ENCODE peak calls at places on chromosomes 12 and 14, in eight cellular contexts. K is PC-3, O is endodermal cell, Z is H7, P is kidney, S is aorta, G is lung, I is heart left ventricle. Y is an unnamed sample.

GRCh38 chr12:7439579-7440505 is 4.1 kb downstream of the CD163L1 start:
- DNase-seq in P (peak; percentile 71), Z (peak; percentile 83), O (peak; percentile 96), S (peak; percentile 75), K (no peak), I (peak; percentile 29), G (peak; percentile 51), Y (no peak)

GRCh38 chr12:130162267-130162666 is at the start of gene FZD10:
- DNase-seq in S (peak; percentile 83), I (no peak), P (peak; percentile 83), O (peak; percentile 95), K (no peak), G (no peak), Z (peak; percentile 96), Y (no peak)

GRCh38 chr14:35046751-35047536 is 872 bp downstream of the FAM177A1 start:
- DNase-seq in I (no peak), O (no peak), S (peak; percentile 75), P (no peak), G (peak; percentile 59), K (peak; percentile 35), Z (no peak), Y (no peak)

GRCh38 chr12:117803013-117803412 is 165.8 kb downstream of the KSR2 start:
- DNase-seq in Z (no peak), K (no peak), G (no peak), O (no peak), I (no peak), P (no peak), S (no peak), Y (no peak)

GRCh38 chr12:25553083-25553482 is at the start of gene LMNTD1:
- DNase-seq in I (no peak), G (no peak), P (no peak), O (no peak), K (peak; percentile 9), Z (no peak), S (no peak), Y (no peak)

GRCh38 chr12:83700858-83701257 is 1014.2 kb downstream of the TMTC2 start:
- DNase-seq in K (peak; percentile 74), S (no peak), G (no peak), O (no peak), P (no peak), Z (no peak), I (no peak), Y (no peak)

GRCh38 chr12:112191840-112192321 is 66.5 kb downstream of the TRAFD1 start:
- DNase-seq in I (no peak), P (no peak), G (no peak), K (no peak), O (no peak), Z (no peak), S (peak; percentile 26), Y (no peak)

GRCh38 chr12:59736786-59737185 is 141.0 kb downstream of the SLC16A7 start:
- DNase-seq in S (no peak), O (peak; percentile 61), G (no peak), Z (no peak), I (no peak), K (peak; percentile 81), P (no peak), Y (no peak)

GRCh38 chr14:73759183-73759713 is 45.1 kb upstream of the PNMA1 start:
- DNase-seq in Z (peak; percentile 80), S (peak; percentile 91), P (peak; percentile 92), G (peak; percentile 61), O (peak; percentile 63), K (peak; percentile 56), I (peak; percentile 91), Y (peak; percentile 64)

GRCh38 chr14:26960049-26960688 is 362.3 kb upstream of the NOVA1 start:
- DNase-seq in I (no peak), G (no peak), K (no peak), O (peak; percentile 48), S (no peak), Z (no peak), P (no peak), Y (no peak)

GRCh38 chr12:91577586-91578539 is 395.2 kb upstream of the DCN start:
- DNase-seq in K (peak; percentile 66), I (no peak), P (no peak), O (no peak), G (no peak), S (no peak), Z (peak; percentile 7), Y (no peak)
- H3K4me3 ChIP-seq in K (peak overlapping the region; percentile 66), I (peak overlapping the region; percentile 26), P (peak overlapping the region; percentile 42), O (no peak overlapping the region), G (no peak overlapping the region), S (no peak overlapping the region), Z (no peak overlapping the region), Y (peak overlapping the region; percentile 35)

GRCh38 chr14:39087493-39087892 is 15.5 kb downstream of the SEC23A start:
- DNase-seq in I (no peak), S (no peak), K (no peak), O (no peak), G (no peak), Z (no peak), P (no peak), Y (no peak)

GRCh38 chr14:39085933-39086332 is 17.1 kb downstream of the SEC23A start:
- DNase-seq in K (no peak), O (no peak), Z (no peak), S (no peak), G (no peak), P (no peak), I (no peak), Y (no peak)

GRCh38 chr14:39091716-39092115 is 11.3 kb downstream of the SEC23A start:
- DNase-seq in K (no peak), I (no peak), G (no peak), P (no peak), O (no peak), S (no peak), Z (no peak), Y (no peak)

GRCh38 chr14:39094515-39094914 is 8.5 kb downstream of the SEC23A start:
- DNase-seq in Z (no peak), K (no peak), O (no peak), I (no peak), P (no peak), S (no peak), G (no peak), Y (no peak)

DNA sequence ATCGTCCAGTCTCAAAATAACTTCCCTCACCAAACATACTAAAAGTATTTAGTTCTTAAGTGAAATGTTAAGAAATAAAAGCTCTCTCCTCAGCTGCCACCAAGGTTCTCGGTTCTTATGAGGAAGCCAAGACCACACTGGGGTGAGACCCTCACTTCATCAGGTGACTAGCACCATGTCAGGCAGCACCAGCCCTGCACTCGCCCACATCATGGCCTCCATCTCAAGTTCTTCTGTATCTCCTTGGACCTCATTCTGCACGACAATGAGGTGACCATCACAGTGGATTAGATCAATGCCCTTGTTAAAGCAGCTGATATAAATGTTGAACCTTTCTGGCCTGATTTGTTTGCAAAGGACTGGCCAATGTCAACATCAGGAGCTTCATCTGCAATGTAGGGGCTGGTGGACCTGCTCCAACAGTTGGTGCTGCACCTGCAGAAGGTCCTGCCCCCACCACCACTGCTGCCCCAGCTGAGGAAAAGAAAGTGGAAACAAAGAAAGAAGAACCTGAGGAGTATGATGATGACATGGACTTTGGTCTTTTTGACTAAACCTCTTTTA is 12.4 kb downstream of the SEC23A start:
- DNase-seq in G (no peak), K (no peak), Z (no peak), O (no peak), P (no peak), I (no peak), S (no peak), Y (no peak)
- H3K36me3 ChIP-seq in G (peaks cover 18% of the 10 kb centered on the region), K (peaks cover 40% of the 10 kb centered on the region), Z (peaks cover 15% of the 10 kb centered on the region), O (peaks cover 91% of the 10 kb centered on the region), P (peaks cover 43% of the 10 kb centered on the region), I (peaks cover 85% of the 10 kb centered on the region), S (peaks cover 2% of the 10 kb centered on the region), Y (peaks cover 8% of the 10 kb centered on the region)

GRCh38 chr12:2902287-2902880 is 11.7 kb downstream of the TULP3 start:
- DNase-seq in P (no peak), Z (peak; percentile 37), I (peak; percentile 50), O (no peak), G (peak; percentile 50), S (no peak), K (no peak), Y (no peak)
- H3K4me3 ChIP-seq in P (no peak overlapping the region), Z (no peak overlapping the region), I (no peak overlapping the region), O (no peak overlapping the region), G (no peak overlapping the region), S (no peak overlapping the region), K (no peak overlapping the region), Y (no peak overlapping the region)

DNA sequence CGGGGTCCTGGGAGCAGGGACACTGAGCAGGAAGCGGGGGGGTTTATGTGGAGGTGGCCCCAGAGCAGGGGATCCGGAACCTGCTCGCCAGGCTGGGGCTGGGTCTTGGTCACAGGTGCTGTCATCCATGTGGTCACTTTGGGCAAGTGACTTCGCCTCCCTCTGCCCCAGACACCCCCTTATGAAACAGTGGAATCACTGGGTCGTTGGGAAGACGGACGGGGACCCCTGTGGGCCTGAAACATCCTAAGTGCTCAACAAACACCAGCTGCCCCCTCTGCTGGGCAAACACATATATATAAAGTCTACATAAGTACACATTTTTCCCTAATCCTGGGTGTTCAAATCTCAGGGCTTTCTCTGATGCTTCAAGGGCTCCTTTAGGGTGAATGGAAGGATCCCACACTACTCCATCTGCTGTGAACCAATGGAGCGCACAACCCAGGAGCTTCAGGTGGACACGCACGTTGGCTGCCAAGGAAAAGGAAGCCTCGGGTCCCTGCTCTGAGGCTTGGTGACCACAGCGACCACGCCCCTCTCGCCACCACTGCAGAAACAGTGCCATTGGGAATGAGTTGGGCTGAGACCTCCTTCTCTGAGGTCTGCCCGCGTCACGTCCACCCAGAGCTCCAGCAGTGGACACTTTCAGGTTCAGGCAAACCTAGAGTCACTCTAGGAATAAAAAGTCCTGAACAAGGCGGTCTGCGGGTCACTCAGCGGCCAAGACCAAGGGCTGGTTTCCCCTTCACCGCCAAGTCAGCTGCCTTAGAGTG is 54.6 kb downstream of the CDC42BPB start:
- DNase-seq in O (no peak), I (no peak), P (peak; percentile 32), S (peak; percentile 51), K (no peak), G (no peak), Z (peak; percentile 64), Y (no peak)
- H3K36me3 ChIP-seq in O (peaks cover 66% of the 10 kb centered on the region), I (peaks cover 60% of the 10 kb centered on the region), P (peaks cover 39% of the 10 kb centered on the region), S (no peaks in the 10 kb centered on the region), K (peaks cover 10% of the 10 kb centered on the region), G (peaks cover 46% of the 10 kb centered on the region), Z (peaks cover 10% of the 10 kb centered on the region), Y (no peaks in the 10 kb centered on the region)

Y was measured in GM06990.